ENCODE peak calls at places on chromosomes 5 and 9, in ten cellular contexts. I, T, A, K, P, B, L, H, V and Q are unnamed samples.

GRCh38 chr9:16312116-16312515 is 558.4 kb downstream of the BNC2 start:
- DNase-seq in T (no peak), H (no peak), K (no peak), P (no peak), B (no peak), A (no peak), V (no peak), L (no peak), I (no peak), Q (no peak)

GRCh38 chr9:115808695-115809094 is 344.9 kb upstream of the PAPPA start:
- DNase-seq in V (no peak), T (no peak), L (no peak), H (no peak), I (no peak), P (no peak), B (no peak), K (no peak), A (no peak), Q (no peak)

GRCh38 chr5:16869821-16870796 is 66.0 kb downstream of the MYO10 start:
- DNase-seq in T (no peak), B (no peak), H (no peak), V (no peak), I (no peak), P (no peak), A (no peak), K (no peak), L (no peak), Q (no peak)

GRCh38 chr5:176573564-176574296 is 24.6 kb downstream of the CDHR2 start:
- DNase-seq in L (peak), H (peak), A (peak), V (peak), P (peak), K (peak), B (peak), T (peak), I (peak), Q (peak)

GRCh38 chr5:37831821-37832524 is 7.9 kb downstream of the GDNF start:
- DNase-seq in K (no peak), T (no peak), B (no peak), H (no peak), V (no peak), A (no peak), L (no peak), P (no peak), I (no peak), Q (no peak)

GRCh38 chr5:147673276-147673675 is 109.3 kb downstream of the JAKMIP2 start:
- DNase-seq in H (no peak), T (no peak), B (no peak), P (no peak), A (no peak), L (no peak), I (peak), K (no peak), V (no peak), Q (no peak)

GRCh38 chr9:85172001-85172978 is 502.8 kb downstream of the NTRK2 start:
- DNase-seq in L (no peak), V (no peak), T (no peak), A (no peak), H (no peak), I (no peak), K (no peak), P (peak), B (peak), Q (no peak)

GRCh38 chr9:100472725-100473261 is at the start of gene TMEFF1:
- DNase-seq in A (peak), P (no peak), L (peak), T (peak), I (peak), V (peak), K (peak), B (no peak), H (peak), Q (peak)

GRCh38 chr5:145941096-145941676 is 4.8 kb downstream of the SH3RF2 start:
- DNase-seq in V (no peak), B (peak), P (peak), H (peak), T (no peak), L (no peak), A (peak), I (no peak), K (no peak), Q (no peak)

GRCh38 chr5:14168139-14168792 is 25.1 kb downstream of the TRIO start:
- DNase-seq in V (no peak), L (no peak), T (no peak), B (no peak), A (no peak), I (peak), H (no peak), K (no peak), P (no peak), Q (peak)

GRCh38 chr5:82564963-82565362 is 286.8 kb upstream of the RPS23 start:
- DNase-seq in A (no peak), T (no peak), K (no peak), P (no peak), B (no peak), V (no peak), I (no peak), L (no peak), H (no peak), Q (no peak)

GRCh38 chr9:121771851-121772599 is 120.6 kb downstream of the DAB2IP start:
- DNase-seq in I (no peak), A (no peak), T (no peak), L (no peak), K (no peak), P (no peak), H (no peak), V (no peak), B (no peak), Q (no peak)

GRCh38 chr9:135023389-135023788 is 64.1 kb upstream of the OLFM1 start:
- DNase-seq in T (no peak), H (no peak), A (no peak), K (no peak), V (no peak), B (peak), P (peak), L (peak), I (no peak), Q (no peak)

GRCh38 chr5:123094919-123095693 is 6.1 kb downstream of the PRDM6 start:
- DNase-seq in A (no peak), H (no peak), P (no peak), I (no peak), B (no peak), L (peak), K (no peak), V (no peak), T (no peak), Q (no peak)

GRCh38 chr9:77856615-77857014 is 175.0 kb downstream of the GNAQ start:
- DNase-seq in H (no peak), V (no peak), L (no peak), I (no peak), B (no peak), T (no peak), P (no peak), A (no peak), K (no peak), Q (no peak)

GRCh38 chr9:34985311-34985899 is 4.1 kb upstream of the DNAJB5 start:
- DNase-seq in B (no peak), T (peak), K (peak), L (peak), A (peak), I (peak), V (peak), P (no peak), H (peak), Q (no peak)

GRCh38 chr5:77679791-77680190 is 41.3 kb upstream of the OTP start:
- DNase-seq in L (no peak), K (no peak), A (no peak), P (no peak), B (no peak), V (no peak), I (no peak), H (no peak), T (no peak), Q (no peak)

GRCh38 chr9:26266111-26266791 is 588.0 kb upstream of the TUSC1 start:
- DNase-seq in K (no peak), T (no peak), B (no peak), P (no peak), H (no peak), I (no peak), V (no peak), L (no peak), A (no peak), Q (no peak)

GRCh38 chr5:104778-105296 is 12.9 kb downstream of the PLEKHG4B start:
- DNase-seq in L (no peak), A (no peak), B (no peak), H (no peak), I (no peak), V (no peak), K (no peak), T (no peak), P (no peak), Q (no peak)

GRCh38 chr9:108553111-108553635 is 302.6 kb downstream of the ACTL7B start:
- DNase-seq in H (no peak), T (no peak), A (no peak), P (no peak), K (no peak), L (no peak), B (no peak), V (no peak), I (no peak), Q (no peak)

GRCh38 chr9:85155380-85155779 is 485.9 kb downstream of the NTRK2 start:
- DNase-seq in T (no peak), A (no peak), I (no peak), H (no peak), K (no peak), P (no peak), V (no peak), B (no peak), L (no peak), Q (no peak)

GRCh38 chr9:79711874-79712273 is 140.1 kb downstream of the TLE4 start:
- DNase-seq in I (no peak), B (no peak), V (no peak), H (no peak), L (no peak), K (no peak), A (no peak), T (no peak), P (no peak), Q (no peak)

GRCh38 chr9:76336027-76336426 is 58.2 kb downstream of the RFK start:
- DNase-seq in V (no peak), B (no peak), H (no peak), P (no peak), K (no peak), A (no peak), T (no peak), I (no peak), L (no peak), Q (no peak)

GRCh38 chr5:109532773-109533364 is 123.1 kb upstream of the PJA2 start:
- DNase-seq in K (no peak), T (no peak), B (no peak), P (no peak), A (no peak), H (no peak), L (no peak), I (no peak), V (no peak), Q (no peak)

GRCh38 chr9:84153885-84154284 is 173.3 kb downstream of the RMI1 start:
- DNase-seq in I (no peak), B (no peak), T (no peak), L (no peak), P (no peak), K (no peak), H (peak), V (no peak), A (no peak), Q (no peak)

GRCh38 chr5:29079771-29080170 is 2041.4 kb upstream of the CDH9 start:
- DNase-seq in V (no peak), I (peak), H (no peak), L (no peak), K (no peak), P (no peak), B (no peak), A (no peak), T (no peak), Q (no peak)

GRCh38 chr9:6224393-6225154 is 9.0 kb downstream of the IL33 start:
- DNase-seq in H (no peak), A (no peak), P (no peak), I (no peak), V (no peak), T (no peak), L (no peak), B (no peak), K (no peak), Q (no peak)

GRCh38 chr5:163489055-163489744 is 16.2 kb upstream of the MAT2B start:
- DNase-seq in V (peak), B (no peak), K (no peak), L (no peak), T (no peak), H (no peak), I (peak), P (no peak), A (no peak), Q (no peak)

GRCh38 chr9:134637241-134637640 is 4.4 kb upstream of the COL5A1 start:
- DNase-seq in P (no peak), I (no peak), V (no peak), T (no peak), H (no peak), L (no peak), K (peak), A (no peak), B (no peak), Q (no peak)

GRCh38 chr9:69412741-69413150 is 87.7 kb downstream of the ENTREP1 start:
- DNase-seq in I (peak), T (no peak), H (peak), K (peak), L (peak), P (no peak), V (no peak), B (no peak), A (peak), Q (no peak)

GRCh38 chr5:173940269-173940668 is 48.7 kb upstream of the C5orf47 start:
- DNase-seq in B (no peak), A (no peak), L (no peak), V (no peak), I (no peak), H (no peak), P (no peak), K (no peak), T (no peak), Q (no peak)

GRCh38 chr9:76628155-76628554 is 136.1 kb upstream of the PCA3 start:
- DNase-seq in K (no peak), L (no peak), T (no peak), V (no peak), A (no peak), I (no peak), P (no peak), H (no peak), B (no peak), Q (no peak)

GRCh38 chr9:9079473-9079872 is 1279.9 kb upstream of the DMAC1 start:
- DNase-seq in L (no peak), P (no peak), A (no peak), H (no peak), I (no peak), K (no peak), B (no peak), T (no peak), V (no peak), Q (no peak)

GRCh38 chr9:110126457-110126856 is 81.5 kb downstream of the C9orf152 start:
- DNase-seq in T (no peak), A (no peak), K (no peak), I (no peak), H (no peak), B (no peak), P (no peak), V (no peak), L (no peak), Q (no peak)

GRCh38 chr9:110125763-110126351 is 82.1 kb downstream of the C9orf152 start:
- DNase-seq in T (no peak), A (no peak), B (no peak), L (no peak), P (no peak), I (no peak), V (no peak), H (no peak), K (no peak), Q (no peak)

GRCh38 chr9:110126986-110127864 is 80.7 kb downstream of the C9orf152 start:
- DNase-seq in P (no peak), V (no peak), T (no peak), L (peak), H (peak), A (peak), I (no peak), K (peak), B (no peak), Q (no peak)

GRCh38 chr9:110123364-110124095 is 84.4 kb downstream of the C9orf152 start:
- DNase-seq in A (no peak), T (no peak), K (no peak), L (no peak), B (no peak), I (no peak), P (no peak), H (no peak), V (no peak), Q (no peak)

GRCh38 chr9:110125207-110125751 is 82.7 kb downstream of the C9orf152 start:
- DNase-seq in B (peak), H (peak), P (peak), T (no peak), A (peak), V (no peak), I (no peak), L (peak), K (peak), Q (no peak)
- H3K4me3 ChIP-seq in B (no peak), H (peak), P (no peak), T (no peak), A (peak), V (no peak), I (no peak), L (peak), K (no peak), Q (no peak)

GRCh38 chr5:113663879-113664278 is 150.4 kb downstream of the YTHDC2 start:
- DNase-seq in P (no peak), L (peak), V (peak), T (peak), H (peak), A (peak), I (peak), B (peak), K (peak), Q (no peak)
- TF ChIP-seq CTCF in P (no peak), L (peak), V (no peak), T (peak), H (no peak), A (no peak), I (peak), B (no peak), K (no peak), Q (peak)

DNA sequence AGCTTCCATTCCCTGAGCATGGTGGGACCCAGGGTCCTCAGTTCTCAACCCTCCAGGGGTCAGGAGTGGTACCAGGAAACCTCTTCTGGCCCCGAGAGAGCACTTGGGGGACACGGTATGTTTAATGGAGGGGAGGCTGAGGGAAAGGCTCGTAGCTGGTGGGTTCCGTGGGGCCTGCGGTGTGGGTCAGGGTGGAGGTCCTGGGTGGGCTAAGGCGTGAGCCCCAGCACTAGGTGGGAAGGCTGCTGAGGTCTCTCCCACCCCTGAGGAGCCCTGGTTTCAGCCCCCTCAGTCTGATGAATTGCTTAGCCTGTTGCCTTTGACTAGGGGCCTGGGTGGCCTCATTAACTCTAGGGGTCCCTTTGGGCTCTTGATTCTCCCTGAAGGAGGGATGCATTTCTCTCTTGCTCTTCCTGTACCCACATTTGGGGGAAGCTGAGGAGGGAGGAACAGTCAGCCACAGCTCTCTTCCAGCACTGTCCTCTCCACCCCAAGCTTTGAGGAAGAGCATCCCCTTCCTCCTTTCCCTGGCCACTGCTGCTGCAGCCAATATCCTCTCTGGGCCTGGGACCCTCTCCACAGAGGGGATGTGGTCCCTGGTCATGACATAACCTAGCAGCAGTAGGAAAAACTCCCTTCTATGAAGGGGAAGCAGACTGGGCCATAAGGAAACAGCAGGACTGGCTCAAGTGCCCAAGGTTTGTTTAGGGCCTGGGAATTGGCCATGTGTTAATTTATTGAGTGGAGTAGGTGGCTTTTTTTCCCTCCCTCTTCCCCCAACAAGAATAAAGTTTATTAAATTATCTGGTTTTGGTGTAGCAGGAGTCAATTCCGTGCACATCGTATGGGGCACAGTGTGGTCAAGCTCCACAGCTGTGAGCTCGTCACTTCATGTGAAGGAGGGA is 33.8 kb downstream of the CSF1R start:
- DNase-seq in H (no peak), B (no peak), A (no peak), K (no peak), T (no peak), P (no peak), I (no peak), V (no peak), L (no peak), Q (no peak)
- H3K4me3 ChIP-seq in H (no peak), B (no peak), A (no peak), K (no peak), T (no peak), P (no peak), I (no peak), V (no peak), L (no peak), Q (no peak)

GRCh38 chr5:135216072-135216812 is 182.2 kb upstream of the PITX1 start:
- DNase-seq in A (peak), B (peak), V (no peak), H (peak), T (no peak), I (no peak), P (no peak), L (no peak), K (peak), Q (no peak)

GRCh38 chr5:135218486-135218755 is 180.6 kb downstream of the MACROH2A1 start:
- DNase-seq in T (no peak), B (no peak), P (no peak), H (peak), K (no peak), I (no peak), V (no peak), L (no peak), A (no peak), Q (no peak)

GRCh38 chr5:135216813-135217154 is 182.2 kb downstream of the MACROH2A1 start:
- DNase-seq in A (no peak), K (no peak), L (no peak), H (no peak), T (no peak), B (no peak), I (no peak), P (no peak), V (no peak), Q (no peak)

GRCh38 chr5:135219239-135219638 is 179.8 kb downstream of the MACROH2A1 start:
- DNase-seq in A (no peak), K (no peak), V (no peak), H (no peak), B (no peak), T (no peak), L (no peak), P (no peak), I (no peak), Q (no peak)

DNA sequence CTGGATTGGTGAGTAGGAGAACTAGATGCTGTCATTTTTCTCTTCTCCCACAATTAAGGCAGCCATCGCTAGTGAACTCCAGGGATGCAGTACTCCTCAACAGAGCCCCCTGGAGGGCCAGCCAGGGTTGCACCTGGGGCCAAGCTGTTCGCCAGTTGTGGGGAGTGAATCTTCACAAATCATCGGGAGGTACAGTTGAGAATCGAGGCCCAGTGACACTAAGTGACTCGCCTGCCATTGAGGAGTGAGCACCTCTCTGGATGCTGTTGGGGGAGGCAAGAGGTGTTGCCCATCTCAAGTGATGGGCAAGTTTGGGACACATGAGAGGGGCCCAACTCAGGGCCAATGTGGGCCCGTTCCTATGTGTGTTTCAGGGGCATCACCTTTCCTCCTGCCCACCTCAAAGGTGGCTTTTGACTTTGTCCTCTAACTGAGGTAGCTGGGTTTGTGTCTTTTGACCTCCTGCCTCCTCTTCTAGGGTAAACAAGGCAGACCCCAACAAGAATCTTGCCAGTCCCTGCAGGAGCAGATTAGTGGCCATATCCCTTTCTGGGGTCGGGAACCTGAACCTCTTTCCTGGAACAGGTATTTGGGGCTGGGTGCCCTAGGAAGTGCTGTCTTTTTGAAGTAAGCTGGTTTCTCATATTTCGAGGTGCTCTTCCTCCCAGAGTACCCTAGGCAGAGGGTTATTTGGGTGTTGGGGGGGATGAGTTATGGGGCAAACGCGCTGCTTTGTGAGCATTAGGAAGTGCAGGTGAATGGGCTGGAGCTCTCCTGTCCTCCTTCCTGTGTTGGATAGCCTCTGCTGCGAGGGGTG is 181.2 kb downstream of the MACROH2A1 start:
- DNase-seq in K (peak), H (no peak), I (no peak), L (no peak), V (no peak), A (peak), B (peak), T (no peak), P (peak), Q (no peak)
- TF ChIP-seq CTCF in K (no peak), H (no peak), I (no peak), L (no peak), V (no peak), A (no peak), B (no peak), T (peak), P (no peak), Q (peak)

GRCh38 chr5:158135682-158136176 is 276.8 kb upstream of the CLINT1 start:
- DNase-seq in I (no peak), A (no peak), T (no peak), V (no peak), B (no peak), L (no peak), P (no peak), K (no peak), H (no peak), Q (no peak)
- H3K4me3 ChIP-seq in I (no peak), A (no peak), T (no peak), V (no peak), B (no peak), L (no peak), P (no peak), K (no peak), H (no peak), Q (no peak)

GRCh38 chr5:167763772-167764171 is 527.7 kb upstream of the WWC1 start:
- DNase-seq in H (no peak), L (no peak), K (no peak), V (no peak), A (no peak), P (no peak), B (no peak), T (no peak), I (no peak), Q (no peak)
- TF ChIP-seq CTCF in H (no peak), L (no peak), K (no peak), V (no peak), A (no peak), P (no peak), B (no peak), T (no peak), I (no peak), Q (no peak)